ENCODE peak calls at places on chromosomes 6 and 20, in five cellular contexts. One of them, this sample, is unnamed.

GRCh38 chr20:10642859-10643559 is 30.8 kb downstream of the JAG1 start:
- DNase-seq in IMR-90: no peak
- DNase-seq in H9: no peak
- DNase-seq in neuronal stem cell: no peak
- DNase-seq in H1: no peak
- DNase-seq in this sample: no peak

GRCh38 chr6:29924287-29924686 is 18.0 kb upstream of the HLA-A start:
- DNase-seq in H1: no peak
- DNase-seq in neuronal stem cell: no peak
- DNase-seq in IMR-90: no peak
- DNase-seq in H9: no peak
- DNase-seq in this sample: no peak

GRCh38 chr6:139743629-139744028 is 369.2 kb upstream of the CITED2 start:
- DNase-seq in IMR-90: peak
- DNase-seq in H9: no peak
- DNase-seq in H1: no peak
- DNase-seq in neuronal stem cell: no peak
- DNase-seq in this sample: peak

GRCh38 chr20:52104546-52105044 is 87.0 kb downstream of the ZFP64 start:
- DNase-seq in IMR-90: peak
- DNase-seq in neuronal stem cell: peak
- DNase-seq in H9: peak
- DNase-seq in H1: peak
- DNase-seq in this sample: peak

GRCh38 chr6:99745651-99746050 is 139.0 kb downstream of the PRDM13 start:
- DNase-seq in IMR-90: no peak
- DNase-seq in neuronal stem cell: no peak
- DNase-seq in H1: no peak
- DNase-seq in H9: no peak
- DNase-seq in this sample: no peak

GRCh38 chr6:30154709-30155521 is 6.1 kb downstream of the TRIM10 start:
- DNase-seq in H9: no peak
- DNase-seq in H1: no peak
- DNase-seq in neuronal stem cell: no peak
- DNase-seq in IMR-90: peak
- DNase-seq in this sample: peak

GRCh38 chr6:24899647-24900325 is 36.0 kb downstream of the RIPOR2 start:
- DNase-seq in IMR-90: no peak
- DNase-seq in H9: no peak
- DNase-seq in H1: no peak
- DNase-seq in neuronal stem cell: no peak
- DNase-seq in this sample: no peak

GRCh38 chr6:130965657-130966056 is 97.4 kb downstream of the EPB41L2 start:
- DNase-seq in IMR-90: peak
- DNase-seq in H9: no peak
- DNase-seq in neuronal stem cell: no peak
- DNase-seq in H1: no peak
- DNase-seq in this sample: no peak

GRCh38 chr6:141808662-141809061 is 324.1 kb upstream of the GJE1 start:
- DNase-seq in neuronal stem cell: no peak
- DNase-seq in H9: no peak
- DNase-seq in IMR-90: no peak
- DNase-seq in H1: no peak
- DNase-seq in this sample: no peak

GRCh38 chr6:112237644-112238043 is 16.7 kb downstream of the LAMA4 start:
- DNase-seq in IMR-90: peak
- DNase-seq in H1: no peak
- DNase-seq in neuronal stem cell: no peak
- DNase-seq in H9: no peak
- DNase-seq in this sample: no peak

GRCh38 chr6:82902290-82902689 is 163.4 kb downstream of the UBE3D start:
- DNase-seq in neuronal stem cell: no peak
- DNase-seq in H1: no peak
- DNase-seq in IMR-90: no peak
- DNase-seq in H9: no peak
- DNase-seq in this sample: no peak

GRCh38 chr20:1894951-1895673 is at the start of gene SIRPA:
- DNase-seq in neuronal stem cell: peak
- DNase-seq in H9: peak
- DNase-seq in H1: peak
- DNase-seq in IMR-90: peak
- DNase-seq in this sample: peak

GRCh38 chr6:112184996-112185395 is 69.4 kb downstream of the LAMA4 start:
- DNase-seq in H9: no peak
- DNase-seq in H1: no peak
- DNase-seq in IMR-90: no peak
- DNase-seq in neuronal stem cell: no peak
- DNase-seq in this sample: no peak

GRCh38 chr6:10412165-10412947 is 2.5 kb downstream of the TFAP2A start:
- DNase-seq in H1: peak
- DNase-seq in neuronal stem cell: no peak
- DNase-seq in IMR-90: peak
- DNase-seq in H9: peak
- DNase-seq in this sample: peak

GRCh38 chr6:129646140-129646569 is 63.8 kb downstream of the ARHGAP18 start:
- DNase-seq in H1: no peak
- DNase-seq in neuronal stem cell: no peak
- DNase-seq in H9: no peak
- DNase-seq in IMR-90: no peak
- DNase-seq in this sample: no peak
- H2BK15ac ChIP-seq in H1: no peak
- H2BK15ac ChIP-seq in neuronal stem cell: no peak
- H2BK15ac ChIP-seq in H9: no peak
- H2BK15ac ChIP-seq in IMR-90: peak
- H2BK15ac ChIP-seq in this sample: no peak

GRCh38 chr20:57205625-57206219 is 60.7 kb downstream of the BMP7 start:
- DNase-seq in H9: no peak
- DNase-seq in neuronal stem cell: no peak
- DNase-seq in H1: no peak
- DNase-seq in IMR-90: peak
- DNase-seq in this sample: peak
- H2AFZ ChIP-seq in H9: no peak
- H2AFZ ChIP-seq in neuronal stem cell: no peak
- H2AFZ ChIP-seq in H1: no peak
- H2AFZ ChIP-seq in IMR-90: no peak
- H2AFZ ChIP-seq in this sample: no peak

DNA sequence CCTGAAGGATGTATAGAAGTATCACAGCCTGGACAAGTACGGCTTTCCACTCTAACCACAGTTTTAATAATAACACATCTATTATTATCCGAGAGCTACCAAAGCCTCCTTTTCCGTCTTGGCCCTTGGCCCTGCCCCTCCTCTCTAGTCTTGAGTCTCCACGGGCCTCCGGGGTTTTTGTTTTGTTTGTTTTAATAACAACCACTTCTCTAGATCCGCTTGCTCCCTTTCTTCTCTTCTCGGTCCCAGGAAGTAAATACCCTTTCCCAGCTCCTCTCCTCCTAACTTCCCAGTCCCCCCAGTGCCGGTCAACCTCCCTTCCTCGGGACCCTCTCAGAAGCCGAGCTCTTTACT is 638 bp downstream of the LCA5 start:
- DNase-seq in H1: no peak
- DNase-seq in H9: no peak
- DNase-seq in neuronal stem cell: no peak
- DNase-seq in IMR-90: peak
- DNase-seq in this sample: peak
- H2BK15ac ChIP-seq in H1: no peak
- H2BK15ac ChIP-seq in H9: no peak
- H2BK15ac ChIP-seq in neuronal stem cell: peak
- H2BK15ac ChIP-seq in IMR-90: peak
- H2BK15ac ChIP-seq in this sample: peak

DNA sequence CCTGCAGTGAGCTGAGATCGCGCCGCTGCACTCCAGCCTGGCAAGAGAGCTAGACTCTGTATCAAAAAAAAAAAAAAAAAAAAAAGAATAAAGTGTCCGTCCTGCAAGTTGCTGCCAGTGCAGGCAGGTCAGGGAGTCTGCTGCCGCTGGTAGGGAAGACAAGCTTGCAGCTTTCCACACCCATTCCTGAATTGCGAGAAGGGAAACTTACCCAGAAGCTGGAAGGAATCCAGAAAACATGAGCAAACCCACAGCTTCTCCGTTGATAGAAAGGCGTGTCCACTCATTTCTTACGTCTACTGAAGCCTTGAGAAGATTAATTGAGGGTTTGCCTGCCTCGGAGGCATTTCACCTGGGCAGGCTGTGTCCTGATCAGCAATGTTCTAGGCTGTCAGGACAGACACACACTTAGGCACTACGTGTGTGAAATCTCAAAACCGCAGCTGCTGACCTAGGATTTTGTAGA is 61.6 kb upstream of the DSP start:
- DNase-seq in IMR-90: peak
- DNase-seq in neuronal stem cell: no peak
- DNase-seq in H9: no peak
- DNase-seq in H1: no peak
- DNase-seq in this sample: peak
- H2AFZ ChIP-seq in IMR-90: no peak
- H2AFZ ChIP-seq in neuronal stem cell: no peak
- H2AFZ ChIP-seq in H9: no peak
- H2AFZ ChIP-seq in H1: peak
- H2AFZ ChIP-seq in this sample: no peak

GRCh38 chr6:160222491-160222890 is 36.1 kb downstream of the SLC22A2 start:
- DNase-seq in IMR-90: no peak
- DNase-seq in H1: peak
- DNase-seq in H9: peak
- DNase-seq in neuronal stem cell: no peak
- DNase-seq in this sample: no peak

GRCh38 chr6:160227769-160228161 is 30.9 kb downstream of the SLC22A2 start:
- DNase-seq in H9: no peak
- DNase-seq in neuronal stem cell: no peak
- DNase-seq in H1: no peak
- DNase-seq in IMR-90: no peak
- DNase-seq in this sample: no peak

GRCh38 chr6:160224599-160225237 is 33.9 kb downstream of the SLC22A2 start:
- DNase-seq in H1: no peak
- DNase-seq in IMR-90: no peak
- DNase-seq in neuronal stem cell: no peak
- DNase-seq in H9: no peak
- DNase-seq in this sample: no peak

GRCh38 chr6:160227038-160227768 is 31.4 kb downstream of the SLC22A2 start:
- DNase-seq in H9: no peak
- DNase-seq in neuronal stem cell: no peak
- DNase-seq in IMR-90: no peak
- DNase-seq in H1: no peak
- DNase-seq in this sample: no peak

GRCh38 chr6:160226118-160226541 is 32.5 kb downstream of the SLC22A2 start:
- DNase-seq in neuronal stem cell: no peak
- DNase-seq in H9: no peak
- DNase-seq in H1: no peak
- DNase-seq in IMR-90: no peak
- DNase-seq in this sample: no peak
- H2BK15ac ChIP-seq in neuronal stem cell: no peak
- H2BK15ac ChIP-seq in H9: no peak
- H2BK15ac ChIP-seq in H1: no peak
- H2BK15ac ChIP-seq in IMR-90: no peak
- H2BK15ac ChIP-seq in this sample: no peak